ENCODE peak calls at places on chromosomes 12 and 14, in five cellular contexts. R is tibial nerve, K is AG08396, Y is K562, S is NCI-H748 treated with DMSO at 0.1 percent for 48 hours. H is an unnamed sample.

GRCh38 chr12:32400866-32401265 is 1.5 kb downstream of the FGD4 start:
- DNase-seq in R (no peak), Y (no peak), S (no peak), K (no peak), H (no peak)

GRCh38 chr14:84375235-84375634 is 1154.7 kb upstream of the FLRT2 start:
- DNase-seq in K (no peak), R (no peak), Y (no peak), S (no peak), H (no peak)

GRCh38 chr12:39252628-39253027 is 190.3 kb downstream of the KIF21A start:
- DNase-seq in K (no peak), Y (no peak), S (no peak), R (no peak), H (no peak)

GRCh38 chr14:75175677-75176141 is 703 bp downstream of the TMED10 start:
- DNase-seq in R (no peak), Y (no peak), K (no peak), S (no peak), H (no peak)

GRCh38 chr14:52077261-52077984 is 8.6 kb upstream of the NID2 start:
- DNase-seq in K (no peak), S (no peak), Y (no peak), R (no peak), H (no peak)

GRCh38 chr12:103832048-103832798 is 8.8 kb downstream of the NT5DC3 start:
- DNase-seq in Y (no peak), S (no peak), R (no peak), K (no peak), H (peak; percentile 73)

GRCh38 chr12:128551266-128552025 is 272.3 kb downstream of the SLC15A4 start:
- DNase-seq in R (no peak), S (peak; percentile 79), K (no peak), Y (no peak), H (no peak)

GRCh38 chr14:94128216-94128839 is 1.1 kb downstream of the IFI27L2 start:
- DNase-seq in S (no peak), K (no peak), R (no peak), Y (no peak), H (no peak)

GRCh38 chr12:62625238-62625637 is 158.6 kb downstream of the MON2 start:
- DNase-seq in S (no peak), K (no peak), Y (no peak), R (no peak), H (no peak)

GRCh38 chr12:121812320-121812871 is 8.6 kb downstream of the SETD1B start:
- DNase-seq in K (peak; percentile 97), R (peak; percentile 27), S (peak; percentile 26), Y (peak; percentile 93), H (peak; percentile 85)

GRCh38 chr14:67526676-67527459 is 6.2 kb upstream of the PLEKHH1 start:
- DNase-seq in S (peak; percentile 33), R (peak; percentile 45), K (peak; percentile 57), Y (peak; percentile 52), H (peak; percentile 27)

GRCh38 chr12:55720071-55720564 is at the start of gene RDH5:
- DNase-seq in R (no peak), S (no peak), Y (no peak), K (peak; percentile 81), H (no peak)

GRCh38 chr14:91062600-91062999 is 2.2 kb upstream of the RPS6KA5 start:
- DNase-seq in S (no peak), K (no peak), R (no peak), Y (no peak), H (no peak)

GRCh38 chr12:122963928-122964240 is 2.4 kb downstream of the ABCB9 start:
- DNase-seq in Y (no peak), R (no peak), S (no peak), K (peak; percentile 64), H (no peak)

GRCh38 chr12:32390572-32391219 is 8.7 kb upstream of the FGD4 start:
- DNase-seq in K (no peak), Y (no peak), R (no peak), S (no peak), H (no peak)

GRCh38 chr14:64423987-64424386 is 35.8 kb downstream of the MTHFD1 start:
- DNase-seq in R (no peak), K (no peak), Y (no peak), S (no peak), H (no peak)

GRCh38 chr14:104263671-104264358 is 125.4 kb downstream of the KIF26A start:
- DNase-seq in R (no peak), S (peak; percentile 31), K (no peak), Y (no peak), H (peak; percentile 31)

GRCh38 chr12:54993181-54993835 is 8.7 kb upstream of the TESPA1 start:
- DNase-seq in R (peak; percentile 73), K (peak; percentile 62), S (peak; percentile 87), Y (peak; percentile 67), H (peak; percentile 36)

GRCh38 chr12:15520083-15520482 is 197.8 kb downstream of the PTPRO start:
- DNase-seq in Y (no peak), S (peak; percentile 8), K (no peak), R (no peak), H (peak; percentile 19)

GRCh38 chr14:30357791-30358190 is 201.2 kb upstream of the G2E3 start:
- DNase-seq in Y (no peak), S (no peak), R (no peak), K (no peak), H (no peak)

GRCh38 chr12:115500872-115501271 is 776.6 kb downstream of the MED13L start:
- DNase-seq in Y (no peak), R (no peak), S (no peak), K (no peak), H (no peak)

GRCh38 chr12:98754095-98754494 is 109.0 kb downstream of the APAF1 start:
- DNase-seq in K (peak; percentile 43), Y (peak; percentile 38), S (no peak), R (no peak), H (peak; percentile 53)

GRCh38 chr12:123608192-123608591 is 6.3 kb downstream of the DDX55 start:
- DNase-seq in S (no peak), Y (no peak), K (no peak), R (no peak), H (no peak)

GRCh38 chr12:12715459-12716150 is 1.6 kb upstream of the CDKN1B start:
- DNase-seq in Y (no peak), S (no peak), R (peak; percentile 24), K (no peak), H (peak; percentile 54)

GRCh38 chr12:29726321-29726692 is 57.4 kb downstream of the TMTC1 start:
- DNase-seq in K (no peak), S (no peak), Y (no peak), R (no peak), H (no peak)

GRCh38 chr12:71702590-71702989 is 16.7 kb downstream of the TMEM19 start:
- DNase-seq in R (no peak), K (no peak), S (no peak), Y (no peak), H (no peak)

GRCh38 chr14:72723741-72724530 is 170.0 kb downstream of the DPF3 start:
- DNase-seq in K (no peak), Y (no peak), R (peak; percentile 46), S (no peak), H (no peak)

GRCh38 chr12:95633049-95633545 is 81.8 kb upstream of the USP44 start:
- DNase-seq in S (no peak), R (no peak), Y (no peak), K (peak; percentile 41), H (no peak)

GRCh38 chr14:22465201-22465835 is 123.7 kb downstream of the DAD1 start:
- DNase-seq in R (no peak), S (no peak), K (no peak), Y (no peak), H (no peak)

H was measured in NCI-H2227 treated with DMSO at 0.1 percent for 48 hours.